ENCODE peak calls at places on chromosomes 7 and 10, in four cellular contexts. One of them, this sample, is unnamed.

GRCh38 chr7:4931932-4932331 is 27.1 kb downstream of the MMD2 start:
- DNase-seq in WTC11: peak; percentile 56
- DNase-seq in stomach: peak; percentile 49
- DNase-seq in brain microvascular endothelial cell: no peak
- DNase-seq in this sample: no peak

GRCh38 chr10:96960872-96961271 is 128.8 kb downstream of the LCOR start:
- DNase-seq in WTC11: no peak
- DNase-seq in stomach: no peak
- DNase-seq in brain microvascular endothelial cell: no peak
- DNase-seq in this sample: no peak

GRCh38 chr10:33416691-33417090 is 82.2 kb upstream of the NRP1 start:
- DNase-seq in WTC11: no peak
- DNase-seq in stomach: no peak
- DNase-seq in brain microvascular endothelial cell: no peak
- DNase-seq in this sample: no peak

GRCh38 chr10:130440494-130440893 is 304.3 kb downstream of the GLRX3 start:
- DNase-seq in WTC11: no peak
- DNase-seq in stomach: no peak
- DNase-seq in brain microvascular endothelial cell: no peak
- DNase-seq in this sample: no peak

GRCh38 chr7:22858640-22859561 is 36.3 kb upstream of the TOMM7 start:
- DNase-seq in WTC11: no peak
- DNase-seq in stomach: no peak
- DNase-seq in brain microvascular endothelial cell: peak; percentile 94
- DNase-seq in this sample: no peak

GRCh38 chr7:106793015-106793651 is 71.9 kb upstream of the PIK3CG start:
- DNase-seq in WTC11: no peak
- DNase-seq in stomach: no peak
- DNase-seq in brain microvascular endothelial cell: no peak
- DNase-seq in this sample: no peak

GRCh38 chr7:48173983-48174382 is 2.7 kb downstream of the ABCA13 start:
- DNase-seq in WTC11: no peak
- DNase-seq in stomach: no peak
- DNase-seq in brain microvascular endothelial cell: peak; percentile 56
- DNase-seq in this sample: no peak

GRCh38 chr10:80713398-80713928 is 175.8 kb downstream of the SH2D4B start:
- DNase-seq in WTC11: no peak
- DNase-seq in stomach: no peak
- DNase-seq in brain microvascular endothelial cell: no peak
- DNase-seq in this sample: no peak

GRCh38 chr7:101108330-101108857 is 18.5 kb upstream of the SERPINE1 start:
- DNase-seq in WTC11: no peak
- DNase-seq in stomach: no peak
- DNase-seq in brain microvascular endothelial cell: no peak
- DNase-seq in this sample: peak; percentile 76

GRCh38 chr10:102841827-102842345 is 4.7 kb upstream of the CYP17A1 start:
- DNase-seq in WTC11: no peak
- DNase-seq in stomach: no peak
- DNase-seq in brain microvascular endothelial cell: no peak
- DNase-seq in this sample: no peak

GRCh38 chr7:100563100-100563564 is 10.6 kb downstream of the SAP25 start:
- DNase-seq in WTC11: no peak
- DNase-seq in stomach: no peak
- DNase-seq in brain microvascular endothelial cell: no peak
- DNase-seq in this sample: no peak

GRCh38 chr10:80664071-80664680 is 126.5 kb downstream of the SH2D4B start:
- DNase-seq in WTC11: peak; percentile 95
- DNase-seq in stomach: peak; percentile 77
- DNase-seq in brain microvascular endothelial cell: peak; percentile 69
- DNase-seq in this sample: peak; percentile 35

GRCh38 chr10:123757853-123758252 is 91.7 kb downstream of the GPR26 start:
- DNase-seq in WTC11: no peak
- DNase-seq in stomach: no peak
- DNase-seq in brain microvascular endothelial cell: no peak
- DNase-seq in this sample: no peak

GRCh38 chr10:23370106-23370505 is 25.5 kb upstream of the C10orf67 start:
- DNase-seq in WTC11: no peak
- DNase-seq in stomach: no peak
- DNase-seq in brain microvascular endothelial cell: no peak
- DNase-seq in this sample: no peak

GRCh38 chr7:139036901-139037300 is 1.1 kb upstream of the ZC3HAV1L start:
- DNase-seq in WTC11: no peak
- DNase-seq in stomach: no peak
- DNase-seq in brain microvascular endothelial cell: no peak
- DNase-seq in this sample: no peak

GRCh38 chr7:47361746-47362215 is 220.1 kb downstream of the TNS3 start:
- DNase-seq in WTC11: no peak
- DNase-seq in stomach: peak; percentile 17
- DNase-seq in brain microvascular endothelial cell: peak; percentile 78
- DNase-seq in this sample: peak; percentile 43

GRCh38 chr7:107122483-107122882 is 46.3 kb upstream of the HBP1 start:
- DNase-seq in WTC11: no peak
- DNase-seq in stomach: no peak
- DNase-seq in brain microvascular endothelial cell: no peak
- DNase-seq in this sample: no peak

GRCh38 chr10:45443101-45444009 is 69.3 kb downstream of the ALOX5 start:
- DNase-seq in WTC11: no peak
- DNase-seq in stomach: no peak
- DNase-seq in brain microvascular endothelial cell: no peak
- DNase-seq in this sample: no peak

GRCh38 chr10:43077421-43078171 is 727 bp downstream of the RET start:
- DNase-seq in WTC11: peak; percentile 56
- DNase-seq in stomach: no peak
- DNase-seq in brain microvascular endothelial cell: no peak
- DNase-seq in this sample: no peak

GRCh38 chr10:21022821-21023220 is 125.7 kb upstream of the NEBL start:
- DNase-seq in WTC11: no peak
- DNase-seq in stomach: no peak
- DNase-seq in brain microvascular endothelial cell: no peak
- DNase-seq in this sample: no peak

GRCh38 chr7:79272066-79272669 is 181.3 kb downstream of the MAGI2 start:
- DNase-seq in WTC11: no peak
- DNase-seq in stomach: no peak
- DNase-seq in brain microvascular endothelial cell: no peak
- DNase-seq in this sample: no peak

GRCh38 chr10:88038268-88038667 is 174.8 kb downstream of the PTEN start:
- DNase-seq in WTC11: no peak
- DNase-seq in stomach: no peak
- DNase-seq in brain microvascular endothelial cell: peak; percentile 76
- DNase-seq in this sample: no peak

GRCh38 chr7:70695804-70696104 is 436.2 kb upstream of the GALNT17 start:
- DNase-seq in WTC11: no peak
- DNase-seq in stomach: no peak
- DNase-seq in brain microvascular endothelial cell: no peak
- DNase-seq in this sample: no peak

GRCh38 chr10:131431541-131431940 is 120.0 kb upstream of the TCERG1L start:
- DNase-seq in WTC11: no peak
- DNase-seq in stomach: no peak
- DNase-seq in brain microvascular endothelial cell: no peak
- DNase-seq in this sample: no peak

GRCh38 chr7:76051840-76052239 is 3.9 kb downstream of the MDH2 start:
- DNase-seq in WTC11: no peak
- DNase-seq in stomach: no peak
- DNase-seq in brain microvascular endothelial cell: no peak
- DNase-seq in this sample: no peak

GRCh38 chr10:90051474-90051873 is 350.1 kb downstream of the KIF20B start:
- DNase-seq in WTC11: no peak
- DNase-seq in stomach: no peak
- DNase-seq in brain microvascular endothelial cell: no peak
- DNase-seq in this sample: peak; percentile 36

GRCh38 chr7:81903115-81903514 is 133.3 kb upstream of the HGF start:
- DNase-seq in WTC11: no peak
- DNase-seq in stomach: no peak
- DNase-seq in brain microvascular endothelial cell: no peak
- DNase-seq in this sample: no peak

GRCh38 chr10:117399341-117400196 is 24.3 kb upstream of the PDZD8 start:
- DNase-seq in WTC11: no peak
- DNase-seq in stomach: no peak
- DNase-seq in brain microvascular endothelial cell: no peak
- DNase-seq in this sample: no peak

GRCh38 chr10:78470267-78471103 is 436.8 kb downstream of the RPS24 start:
- DNase-seq in WTC11: no peak
- DNase-seq in stomach: no peak
- DNase-seq in brain microvascular endothelial cell: no peak
- DNase-seq in this sample: no peak

GRCh38 chr10:132075909-132076577 is 10.3 kb downstream of the JAKMIP3 start:
- DNase-seq in WTC11: no peak
- DNase-seq in stomach: no peak
- DNase-seq in brain microvascular endothelial cell: no peak
- DNase-seq in this sample: no peak

GRCh38 chr10:44966129-44966815 is 6.7 kb downstream of the RASSF4 start:
- DNase-seq in WTC11: no peak
- DNase-seq in stomach: no peak
- DNase-seq in brain microvascular endothelial cell: no peak
- DNase-seq in this sample: no peak

GRCh38 chr10:51159841-51160240 is 85.6 kb downstream of the PRKG1 start:
- DNase-seq in WTC11: no peak
- DNase-seq in stomach: no peak
- DNase-seq in brain microvascular endothelial cell: peak; percentile 53
- DNase-seq in this sample: no peak

GRCh38 chr7:32586291-32587221 is 91.3 kb downstream of the AVL9 start:
- DNase-seq in WTC11: no peak
- DNase-seq in stomach: no peak
- DNase-seq in brain microvascular endothelial cell: peak; percentile 96
- DNase-seq in this sample: no peak

GRCh38 chr10:3813986-3814831 is 29.2 kb upstream of the KLF6 start:
- DNase-seq in WTC11: no peak
- DNase-seq in stomach: no peak
- DNase-seq in brain microvascular endothelial cell: peak; percentile 61
- DNase-seq in this sample: no peak

GRCh38 chr7:104156842-104157277 is 51.0 kb downstream of the ORC5 start:
- DNase-seq in WTC11: no peak
- DNase-seq in stomach: no peak
- DNase-seq in brain microvascular endothelial cell: no peak
- DNase-seq in this sample: no peak

GRCh38 chr7:79434867-79435266 is 18.6 kb downstream of the MAGI2 start:
- DNase-seq in WTC11: no peak
- DNase-seq in stomach: no peak
- DNase-seq in brain microvascular endothelial cell: peak; percentile 24
- DNase-seq in this sample: no peak

GRCh38 chr10:14200645-14201534 is 129.8 kb downstream of the FRMD4A start:
- DNase-seq in WTC11: peak; percentile 80
- DNase-seq in stomach: no peak
- DNase-seq in brain microvascular endothelial cell: no peak
- DNase-seq in this sample: no peak
- TF ChIP-seq CTCF in WTC11: peak; percentile 81
- TF ChIP-seq CTCF in stomach: no peak
- TF ChIP-seq CTCF in brain microvascular endothelial cell: peak; percentile 64
- TF ChIP-seq CTCF in this sample: peak; percentile 49

DNA sequence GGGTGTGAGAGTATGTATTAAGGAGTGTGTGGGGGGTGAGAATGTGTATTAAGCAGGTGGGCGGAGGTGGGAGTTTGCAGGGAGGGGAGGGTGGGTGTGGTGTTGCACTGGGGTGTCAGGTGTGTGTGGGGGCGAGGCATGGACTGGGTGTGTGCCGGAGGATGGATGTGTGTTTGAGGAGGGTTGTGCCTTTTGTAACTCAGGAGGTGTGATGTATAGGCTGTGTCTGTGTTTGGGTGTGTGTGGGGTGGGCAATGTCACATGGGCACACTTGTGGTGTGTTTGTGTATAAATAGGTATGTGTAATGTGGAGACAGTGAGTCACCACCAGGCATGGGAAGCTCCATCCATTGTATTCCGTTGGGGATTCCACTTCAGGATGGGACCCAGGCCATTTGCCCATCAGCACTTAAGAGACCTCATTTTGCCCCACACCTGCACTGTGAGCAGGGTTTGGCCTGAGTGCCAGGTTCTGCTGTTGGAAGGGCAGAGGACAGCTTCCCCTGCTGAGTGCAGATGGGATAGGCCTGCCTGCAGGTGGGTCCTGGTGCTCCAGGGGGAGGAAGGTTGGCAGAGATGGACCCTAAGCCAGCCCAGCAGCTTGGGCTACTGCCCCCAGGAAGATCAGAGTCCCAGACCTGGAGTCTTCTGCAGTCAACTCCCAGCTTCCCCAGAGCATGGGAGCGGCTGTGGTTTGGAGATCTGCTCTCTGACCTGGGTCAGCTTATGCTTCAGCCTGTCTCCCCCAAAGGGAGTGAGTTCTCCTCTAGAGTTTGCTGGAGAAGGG is 5.9 kb downstream of the UNC5B start:
- DNase-seq in WTC11: no peak
- DNase-seq in stomach: peak; percentile 35
- DNase-seq in brain microvascular endothelial cell: no peak
- DNase-seq in this sample: no peak
- TF ChIP-seq CTCF in WTC11: no peak
- TF ChIP-seq CTCF in stomach: no peak
- TF ChIP-seq CTCF in brain microvascular endothelial cell: no peak
- TF ChIP-seq CTCF in this sample: no peak

DNA sequence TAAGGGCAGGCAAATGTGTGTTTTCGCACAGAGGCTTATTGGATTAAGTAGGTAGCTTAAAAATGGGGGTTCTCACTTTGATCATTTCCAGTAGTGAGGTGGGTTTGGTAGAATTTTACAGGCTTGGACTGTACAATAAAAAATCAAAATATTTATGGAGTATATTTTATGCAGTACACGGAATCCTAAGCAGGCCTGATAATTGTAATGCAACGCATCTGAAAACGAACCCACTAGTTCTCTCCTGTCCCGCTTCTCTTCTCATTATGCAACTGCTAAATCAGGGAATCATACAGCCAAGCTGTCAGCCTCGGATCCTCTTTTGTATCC is 377 bp upstream of the POLR1F start:
- DNase-seq in WTC11: no peak
- DNase-seq in stomach: no peak
- DNase-seq in brain microvascular endothelial cell: no peak
- DNase-seq in this sample: no peak
- TF ChIP-seq CTCF in WTC11: no peak
- TF ChIP-seq CTCF in stomach: no peak
- TF ChIP-seq CTCF in brain microvascular endothelial cell: no peak
- TF ChIP-seq CTCF in this sample: no peak

GRCh38 chr7:40526951-40527350 is 392.1 kb downstream of the SUGCT start:
- DNase-seq in WTC11: no peak
- DNase-seq in stomach: no peak
- DNase-seq in brain microvascular endothelial cell: no peak
- DNase-seq in this sample: no peak

GRCh38 chr7:40531946-40532345 is 397.1 kb downstream of the SUGCT start:
- DNase-seq in WTC11: no peak
- DNase-seq in stomach: no peak
- DNase-seq in brain microvascular endothelial cell: no peak
- DNase-seq in this sample: no peak

GRCh38 chr7:40525764-40526163 is 391.0 kb downstream of the SUGCT start:
- DNase-seq in WTC11: no peak
- DNase-seq in stomach: no peak
- DNase-seq in brain microvascular endothelial cell: no peak
- DNase-seq in this sample: no peak

GRCh38 chr7:40530292-40530691 is 395.5 kb downstream of the SUGCT start:
- DNase-seq in WTC11: no peak
- DNase-seq in stomach: no peak
- DNase-seq in brain microvascular endothelial cell: no peak
- DNase-seq in this sample: no peak

GRCh38 chr7:40527723-40528122 is 392.9 kb downstream of the SUGCT start:
- DNase-seq in WTC11: no peak
- DNase-seq in stomach: no peak
- DNase-seq in brain microvascular endothelial cell: no peak
- DNase-seq in this sample: no peak
- TF ChIP-seq CTCF in WTC11: no peak
- TF ChIP-seq CTCF in stomach: no peak
- TF ChIP-seq CTCF in brain microvascular endothelial cell: no peak
- TF ChIP-seq CTCF in this sample: no peak

GRCh38 chr7:154777023-154777422 is 225.9 kb downstream of the PAXIP1 start:
- DNase-seq in WTC11: no peak
- DNase-seq in stomach: no peak
- DNase-seq in brain microvascular endothelial cell: no peak
- DNase-seq in this sample: no peak
- TF ChIP-seq CTCF in WTC11: no peak
- TF ChIP-seq CTCF in stomach: no peak
- TF ChIP-seq CTCF in brain microvascular endothelial cell: no peak
- TF ChIP-seq CTCF in this sample: peak; percentile 1